ENCODE peak calls at places on chromosomes 12 and 14, in five cellular contexts. Q is cardiac muscle cell, E is mesendoderm, W is tibial artery, M is astrocyte. O is an unnamed sample. For H3K4me1 and H3K36me3, the result is how much of the 10 kb centered on the place peaks cover.

GRCh38 chr14:28142400-28143015 is 624.1 kb upstream of the FOXG1 start:
- DNase-seq in Q (peak), E (peak), W (no peak), M (no peak), O (no peak)

GRCh38 chr14:59463773-59464650 is 1.2 kb downstream of the GPR135 start:
- DNase-seq in Q (peak), E (peak), W (no peak), M (no peak), O (no peak)

GRCh38 chr14:99230271-99231141 is 41.5 kb downstream of the BCL11B start:
- DNase-seq in Q (no peak), E (peak), W (no peak), M (no peak), O (no peak)

GRCh38 chr14:64728856-64729255 is 24.6 kb downstream of the PLEKHG3 start:
- DNase-seq in Q (no peak), E (no peak), W (no peak), M (no peak), O (no peak)

GRCh38 chr14:101603096-101603495 is 41.8 kb downstream of the DIO3 start:
- DNase-seq in Q (no peak), E (no peak), W (no peak), M (no peak), O (no peak)

GRCh38 chr14:24806061-24806678 is 172.2 kb upstream of the GZMB start:
- DNase-seq in Q (peak), E (peak), W (peak), M (peak), O (peak)

GRCh38 chr12:112980491-112981158 is 2.3 kb downstream of the OAS2 start:
- DNase-seq in Q (no peak), E (no peak), W (no peak), M (no peak), O (no peak)

GRCh38 chr14:51219473-51220448 is 20.3 kb upstream of the TMX1 start:
- DNase-seq in Q (peak), E (peak), W (no peak), M (peak), O (no peak)

GRCh38 chr12:14803830-14804160 is 325 bp downstream of the C12orf60 start:
- DNase-seq in Q (no peak), E (no peak), W (no peak), M (no peak), O (no peak)

GRCh38 chr12:66251049-66251448 is 51.2 kb upstream of the HELB start:
- DNase-seq in Q (no peak), E (no peak), W (no peak), M (no peak), O (no peak)

GRCh38 chr12:118190266-118190665 is 54.3 kb downstream of the PEBP1 start:
- DNase-seq in Q (peak), E (peak), W (no peak), M (peak), O (no peak)

GRCh38 chr12:103840399-103840880 is 594 bp downstream of the NT5DC3 start:
- DNase-seq in Q (peak), E (peak), W (peak), M (peak), O (peak)

GRCh38 chr14:50064993-50065392 is 51.4 kb downstream of the VCPKMT start:
- DNase-seq in Q (no peak), E (no peak), W (peak), M (peak), O (no peak)

GRCh38 chr12:25655702-25656101 is 102.6 kb upstream of the LMNTD1 start:
- DNase-seq in Q (no peak), E (no peak), W (no peak), M (no peak), O (no peak)

GRCh38 chr14:38256358-38256840 is 506 bp upstream of the CLEC14A start:
- DNase-seq in Q (peak), E (peak), W (peak), M (no peak), O (no peak)

GRCh38 chr14:68544150-68544892 is 248.5 kb downstream of the ZFP36L1 start:
- DNase-seq in Q (peak), E (no peak), W (peak), M (peak), O (peak)

GRCh38 chr12:124457287-124458219 is 109.9 kb downstream of the NCOR2 start:
- DNase-seq in Q (peak), E (no peak), W (peak), M (no peak), O (peak)

GRCh38 chr14:100126401-100126800 is 33.0 kb downstream of the DEGS2 start:
- DNase-seq in Q (no peak), E (no peak), W (no peak), M (no peak), O (no peak)

GRCh38 chr14:91373591-91374245 is 43.9 kb downstream of the CCDC88C start:
- DNase-seq in Q (no peak), E (no peak), W (no peak), M (no peak), O (no peak)

GRCh38 chr14:28576523-28576922 is 190.1 kb upstream of the FOXG1 start:
- DNase-seq in Q (no peak), E (no peak), W (no peak), M (no peak), O (no peak)

GRCh38 chr14:69895109-69895508 is 15.9 kb downstream of the SMOC1 start:
- DNase-seq in Q (no peak), E (no peak), W (no peak), M (no peak), O (no peak)

GRCh38 chr12:89707623-89707991 is 1.0 kb downstream of the ATP2B1 start:
- DNase-seq in Q (no peak), E (peak), W (peak), M (no peak), O (no peak)

GRCh38 chr12:103729499-103729898 is 111.5 kb downstream of the NT5DC3 start:
- DNase-seq in Q (no peak), E (no peak), W (no peak), M (peak), O (no peak)

GRCh38 chr14:22653012-22653621 is 9.0 kb upstream of the OR6J1 start:
- DNase-seq in Q (peak), E (peak), W (peak), M (peak), O (peak)

GRCh38 chr12:93098077-93098476 is 169.0 kb upstream of the EEA1 start:
- DNase-seq in Q (peak), E (peak), W (peak), M (no peak), O (peak)

GRCh38 chr14:74531467-74531866 is 37.9 kb downstream of the ISCA2 start:
- DNase-seq in Q (peak), E (peak), W (no peak), M (no peak), O (no peak)

GRCh38 chr12:95277139-95277538 is 59.5 kb downstream of the VEZT start:
- DNase-seq in Q (peak), E (no peak), W (no peak), M (peak), O (no peak)

GRCh38 chr14:53124778-53125177 is 28.3 kb downstream of the DDHD1 start:
- DNase-seq in Q (no peak), E (no peak), W (no peak), M (no peak), O (no peak)

GRCh38 chr12:62131153-62131552 is 129.1 kb upstream of the USP15 start:
- DNase-seq in Q (no peak), E (no peak), W (no peak), M (no peak), O (no peak)

GRCh38 chr14:81819910-81820309 is 286.3 kb upstream of the SEL1L start:
- DNase-seq in Q (no peak), E (no peak), W (no peak), M (no peak), O (no peak)

GRCh38 chr14:79649856-79650255 is 561.4 kb downstream of the DIO2 start:
- DNase-seq in Q (no peak), E (no peak), W (no peak), M (no peak), O (no peak)

GRCh38 chr12:76799362-76799761 is 35.4 kb downstream of the ZDHHC17 start:
- DNase-seq in Q (no peak), E (no peak), W (no peak), M (no peak), O (no peak)

GRCh38 chr12:26226629-26227375 is 31.4 kb downstream of the SSPN start:
- DNase-seq in Q (peak), E (peak), W (peak), M (peak), O (no peak)

GRCh38 chr12:124053855-124054254 is 80.8 kb downstream of the ZNF664 start:
- DNase-seq in Q (peak), E (peak), W (no peak), M (peak), O (peak)

GRCh38 chr14:50550294-50550693 is 9.7 kb upstream of the ATL1 start:
- DNase-seq in Q (no peak), E (no peak), W (no peak), M (no peak), O (no peak)

GRCh38 chr14:66965831-66966230 is 223.4 kb upstream of the GARIN2 start:
- DNase-seq in Q (no peak), E (no peak), W (no peak), M (peak), O (no peak)

DNA sequence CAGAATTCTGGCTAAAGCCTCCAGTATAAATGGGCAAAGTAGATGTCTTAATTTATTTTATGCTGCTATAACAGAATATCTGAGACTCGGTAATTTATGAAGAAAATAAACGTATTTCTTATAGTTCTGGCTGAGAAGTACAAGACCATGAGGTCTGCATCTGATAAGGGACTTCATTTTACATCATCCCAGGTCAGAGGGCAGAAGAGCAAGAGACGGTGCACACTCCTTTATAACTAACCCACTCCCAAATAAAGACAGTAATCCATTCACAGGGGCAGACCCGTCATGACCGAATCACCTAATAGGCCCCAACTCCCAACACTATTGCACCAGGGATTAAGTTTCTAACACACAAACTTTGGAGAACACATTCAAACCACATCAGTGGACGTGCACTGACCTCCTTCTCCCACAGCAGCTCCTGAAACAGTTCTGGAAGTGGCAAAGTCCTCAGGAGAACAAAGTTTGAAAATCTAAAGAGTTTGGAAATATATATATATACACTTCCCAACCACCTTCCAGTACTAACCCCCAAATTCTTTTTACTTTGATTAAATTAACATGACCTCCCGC is 116.5 kb downstream of the MED13L start:
- DNase-seq in Q (no peak), E (no peak), W (no peak), M (no peak), O (no peak)
- H3K4me1 ChIP-seq in Q (half or more), E (under half), W (under half), M (under half), O (under half)

GRCh38 chr14:105368910-105369652 is 29.3 kb upstream of the TEX22 start:
- DNase-seq in Q (no peak), E (no peak), W (no peak), M (no peak), O (no peak)
- H3K27ac ChIP-seq in Q (no peak), E (no peak), W (no peak), M (no peak), O (no peak)

GRCh38 chr12:21843795-21844194 is 69.3 kb upstream of the KCNJ8 start:
- DNase-seq in Q (no peak), E (no peak), W (no peak), M (no peak), O (no peak)

GRCh38 chr12:21839776-21840175 is 65.3 kb upstream of the KCNJ8 start:
- DNase-seq in Q (no peak), E (no peak), W (no peak), M (no peak), O (no peak)

GRCh38 chr12:21837847-21838246 is 63.3 kb upstream of the KCNJ8 start:
- DNase-seq in Q (no peak), E (no peak), W (no peak), M (no peak), O (no peak)
- H3K36me3 ChIP-seq in Q (under half), E (under half), W (under half), M (under half), O (under half)

DNA sequence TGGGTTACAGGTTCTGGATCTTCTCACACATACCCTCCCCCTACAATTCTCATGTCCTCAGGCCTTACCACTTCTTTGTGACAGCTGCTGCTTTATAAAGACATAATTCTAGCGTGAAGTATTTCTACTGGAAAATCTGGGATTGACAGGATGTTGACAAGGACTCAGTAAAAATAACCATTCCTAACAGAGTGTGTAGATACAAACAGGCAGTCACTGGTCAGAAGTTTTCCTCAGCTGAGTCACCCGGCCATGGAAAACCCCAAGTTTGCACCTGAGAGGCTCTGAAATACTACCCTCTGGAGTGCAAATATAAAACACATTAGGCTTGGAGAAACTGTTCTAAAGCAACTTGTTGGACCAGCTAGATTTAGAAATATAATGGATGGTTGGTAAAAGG is 54.4 kb downstream of the SPPL3 start:
- DNase-seq in Q (no peak), E (no peak), W (no peak), M (peak), O (peak)
- H3K4me1 ChIP-seq in Q (half or more), E (under half), W (under half), M (under half), O (under half)

GRCh38 chr14:96821501-96821900 is 24.3 kb downstream of the VRK1 start:
- DNase-seq in Q (no peak), E (no peak), W (no peak), M (peak), O (no peak)

GRCh38 chr14:96829791-96830190 is 32.6 kb downstream of the VRK1 start:
- DNase-seq in Q (no peak), E (no peak), W (no peak), M (no peak), O (no peak)

GRCh38 chr14:96827310-96827709 is 30.1 kb downstream of the VRK1 start:
- DNase-seq in Q (no peak), E (peak), W (no peak), M (peak), O (no peak)

GRCh38 chr14:96823652-96824051 is 26.5 kb downstream of the VRK1 start:
- DNase-seq in Q (no peak), E (no peak), W (no peak), M (no peak), O (no peak)

GRCh38 chr14:96824283-96824682 is 27.1 kb downstream of the VRK1 start:
- DNase-seq in Q (peak), E (no peak), W (no peak), M (peak), O (no peak)
- H3K27ac ChIP-seq in Q (no peak), E (no peak), W (no peak), M (no peak), O (no peak)

DNA sequence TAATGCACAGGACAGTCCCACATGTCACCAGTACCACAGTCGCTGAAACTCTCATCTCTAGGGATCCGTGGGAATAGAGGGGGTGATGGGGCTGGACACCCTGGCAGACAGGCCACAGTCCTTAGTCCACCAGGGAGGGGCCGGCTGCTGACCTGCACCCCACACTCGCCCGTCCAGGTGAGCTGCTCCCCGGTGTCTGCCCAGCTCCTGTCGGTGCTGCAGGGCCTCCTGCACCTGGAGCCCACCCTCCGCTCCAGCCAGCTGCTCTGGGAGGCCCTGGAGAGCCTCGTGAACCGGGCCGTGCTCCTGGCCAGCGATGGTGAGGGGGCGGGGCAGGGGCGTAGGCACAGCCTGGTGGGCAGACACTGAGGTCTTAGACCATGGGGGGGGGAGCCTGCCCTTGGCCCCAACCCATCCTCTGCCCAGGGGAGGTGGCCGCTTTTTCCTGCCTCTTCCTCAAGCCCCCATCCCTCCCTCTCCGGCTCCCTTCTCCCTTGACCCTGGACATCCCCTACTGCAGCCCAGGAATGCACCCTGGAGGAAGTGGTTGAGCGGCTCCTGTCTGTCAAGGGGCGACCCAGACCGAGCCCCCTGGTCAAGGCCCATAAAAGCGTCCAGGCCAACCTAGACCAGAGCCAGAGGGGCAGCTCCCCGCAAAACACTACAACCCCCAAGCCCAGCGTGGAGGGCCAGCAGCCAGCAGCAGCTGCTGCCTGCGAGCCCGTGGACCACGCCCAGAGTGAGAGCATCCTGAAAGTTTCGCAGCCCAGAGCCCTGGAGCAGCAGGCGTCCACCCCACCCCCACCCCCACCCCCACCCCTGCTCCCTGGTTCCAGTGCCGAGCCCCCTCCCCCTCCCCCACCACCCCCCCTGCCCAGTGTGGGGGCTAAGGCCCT is 17.0 kb upstream of the ADSS1 start:
- DNase-seq in Q (no peak), E (no peak), W (no peak), M (no peak), O (no peak)
- H3K36me3 ChIP-seq in Q (under half), E (under half), W (half or more), M (under half), O (under half)

DNA sequence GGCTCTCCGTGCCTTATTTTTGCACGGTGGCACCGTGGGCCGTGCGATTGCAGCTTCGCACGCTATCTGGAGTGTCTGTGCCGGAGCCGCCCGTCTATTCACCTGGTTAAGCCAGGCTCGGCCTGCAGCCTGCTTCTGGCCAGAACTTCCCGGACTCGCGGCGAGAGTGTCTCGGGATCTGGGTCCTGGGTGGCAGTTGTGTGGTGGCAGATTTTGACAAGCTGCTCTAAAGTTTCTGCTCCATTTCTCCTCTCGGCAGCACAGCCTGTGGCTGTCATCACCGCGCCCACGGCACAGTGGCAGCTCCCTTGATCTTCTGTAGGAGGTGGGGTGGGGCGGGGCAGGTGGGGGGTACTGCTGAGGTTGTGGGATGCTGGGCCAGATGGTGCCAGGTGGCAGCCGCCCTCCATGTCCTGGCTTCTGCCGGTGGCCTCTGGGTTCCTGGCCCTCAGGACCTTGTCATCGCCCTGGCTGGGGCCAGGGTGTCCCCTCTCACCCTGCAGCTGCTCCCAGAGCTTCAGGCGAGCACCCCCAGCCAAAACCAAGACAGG is 2.9 kb downstream of the MMP17 start:
- DNase-seq in Q (peak), E (no peak), W (no peak), M (no peak), O (no peak)
- H3K4me1 ChIP-seq in Q (under half), E (under half), W (under half), M (under half), O (under half)

O was measured in uterus.